ENCODE peak calls at places on chromosomes 13 and 19, in six cellular contexts. C, G, F, E, H and T are unnamed samples.

GRCh38 chr19:56105090-56105701 is 15.9 kb downstream of the ZNF787 start:
- DNase-seq in G (peak; percentile 82), H (peak; percentile 85), F (peak; percentile 52), C (peak; percentile 82), E (no peak), T (peak; percentile 59)

GRCh38 chr13:94632227-94632980 is 30.7 kb downstream of the GPR180 start:
- DNase-seq in H (no peak), C (no peak), E (no peak), F (no peak), G (no peak), T (no peak)

GRCh38 chr19:18232540-18233223 is 6.4 kb upstream of the PDE4C start:
- DNase-seq in E (no peak), H (no peak), G (no peak), F (no peak), C (no peak), T (no peak)

GRCh38 chr19:49512970-49513745 is 697 bp downstream of the FCGRT start:
- DNase-seq in F (peak; percentile 46), E (no peak), G (peak; percentile 70), H (peak; percentile 73), C (peak; percentile 83), T (no peak)

GRCh38 chr13:45385912-45386311 is 32.3 kb downstream of the SLC25A30 start:
- DNase-seq in G (no peak), H (no peak), E (no peak), C (no peak), F (no peak), T (no peak)

GRCh38 chr19:56141416-56141992 is 417 bp downstream of the ZNF444 start:
- DNase-seq in E (no peak), C (peak; percentile 57), H (no peak), G (no peak), F (no peak), T (peak; percentile 46)

GRCh38 chr19:16447015-16447384 is 24.8 kb downstream of the EPS15L1 start:
- DNase-seq in E (no peak), C (peak; percentile 76), H (peak; percentile 83), F (peak; percentile 75), G (peak; percentile 76), T (peak; percentile 94)

GRCh38 chr19:55209430-55210119 is at the start of gene PTPRH:
- DNase-seq in H (no peak), E (no peak), C (no peak), F (no peak), G (no peak), T (no peak)

GRCh38 chr19:29535432-29535831 is 9.6 kb downstream of the VSTM2B start:
- DNase-seq in E (no peak), C (no peak), H (peak; percentile 13), G (no peak), F (no peak), T (no peak)

GRCh38 chr13:40109324-40109958 is 454.0 kb downstream of the COG6 start:
- DNase-seq in F (no peak), G (peak; percentile 58), E (no peak), H (no peak), C (no peak), T (no peak)

GRCh38 chr19:5547881-5548280 is 19.9 kb downstream of the TINCR start:
- DNase-seq in E (no peak), G (no peak), C (no peak), F (no peak), H (no peak), T (no peak)

GRCh38 chr13:104737713-104738112 is 1671.5 kb upstream of the SLC10A2 start:
- DNase-seq in F (no peak), G (no peak), H (no peak), C (no peak), E (no peak), T (no peak)

GRCh38 chr19:40303765-40304164 is 18.6 kb upstream of the AKT2 start:
- DNase-seq in H (no peak), F (no peak), E (no peak), G (no peak), C (no peak), T (no peak)

DNA sequence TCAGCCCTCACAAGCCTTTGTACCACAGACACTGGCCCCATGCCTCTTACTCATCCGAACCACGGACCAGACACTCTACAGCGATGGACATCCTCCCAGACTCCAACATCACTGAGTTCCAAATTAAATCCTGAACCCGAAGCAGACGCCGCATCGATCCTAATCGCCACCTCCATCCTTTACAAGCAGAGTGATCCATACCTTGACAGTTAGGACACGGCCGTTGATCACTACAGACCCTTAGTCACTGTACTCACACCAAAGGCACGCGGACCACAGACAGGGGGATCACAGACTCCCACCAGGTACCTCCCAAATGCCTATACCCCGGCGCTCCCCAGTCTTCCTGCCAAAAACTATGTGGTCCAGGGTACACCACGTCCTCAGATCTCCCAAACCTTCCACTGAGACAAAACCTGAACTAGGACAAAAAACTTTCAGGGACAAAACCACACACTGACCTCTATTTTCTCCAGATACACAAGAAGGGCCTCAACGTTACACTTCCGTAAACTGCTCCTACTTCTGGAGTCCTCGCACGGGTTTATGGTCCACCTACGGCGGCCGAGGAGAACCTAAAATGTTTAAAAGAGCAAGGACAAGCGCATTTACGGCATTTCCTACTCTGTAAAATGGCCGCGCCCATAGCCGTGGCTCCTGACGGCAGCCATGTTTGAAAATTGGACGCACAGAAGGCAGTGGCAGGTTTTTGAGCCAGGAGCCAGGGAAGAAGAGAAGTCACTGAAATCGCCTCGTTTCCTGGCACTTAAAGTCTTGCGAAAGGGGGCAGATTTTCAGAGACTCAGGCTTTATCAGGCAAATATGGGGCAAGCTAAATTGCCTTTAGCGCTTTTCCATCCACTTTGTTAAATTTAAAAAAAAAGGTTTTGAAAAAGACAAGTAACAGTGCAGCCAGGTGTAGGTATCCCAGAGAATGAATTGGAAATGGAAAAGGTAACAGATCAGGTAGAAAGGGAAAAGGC is at the start of gene ZNF350:
- DNase-seq in F (peak; percentile 96), H (peak; percentile 100), E (no peak), G (peak; percentile 93), C (peak; percentile 90), T (peak; percentile 92)
- TF ChIP-seq POLR2A in F (no peak), H (no peak), E (no peak), G (peak; percentile 7), C (peak; percentile 19), T (peak; percentile 73)

DNA sequence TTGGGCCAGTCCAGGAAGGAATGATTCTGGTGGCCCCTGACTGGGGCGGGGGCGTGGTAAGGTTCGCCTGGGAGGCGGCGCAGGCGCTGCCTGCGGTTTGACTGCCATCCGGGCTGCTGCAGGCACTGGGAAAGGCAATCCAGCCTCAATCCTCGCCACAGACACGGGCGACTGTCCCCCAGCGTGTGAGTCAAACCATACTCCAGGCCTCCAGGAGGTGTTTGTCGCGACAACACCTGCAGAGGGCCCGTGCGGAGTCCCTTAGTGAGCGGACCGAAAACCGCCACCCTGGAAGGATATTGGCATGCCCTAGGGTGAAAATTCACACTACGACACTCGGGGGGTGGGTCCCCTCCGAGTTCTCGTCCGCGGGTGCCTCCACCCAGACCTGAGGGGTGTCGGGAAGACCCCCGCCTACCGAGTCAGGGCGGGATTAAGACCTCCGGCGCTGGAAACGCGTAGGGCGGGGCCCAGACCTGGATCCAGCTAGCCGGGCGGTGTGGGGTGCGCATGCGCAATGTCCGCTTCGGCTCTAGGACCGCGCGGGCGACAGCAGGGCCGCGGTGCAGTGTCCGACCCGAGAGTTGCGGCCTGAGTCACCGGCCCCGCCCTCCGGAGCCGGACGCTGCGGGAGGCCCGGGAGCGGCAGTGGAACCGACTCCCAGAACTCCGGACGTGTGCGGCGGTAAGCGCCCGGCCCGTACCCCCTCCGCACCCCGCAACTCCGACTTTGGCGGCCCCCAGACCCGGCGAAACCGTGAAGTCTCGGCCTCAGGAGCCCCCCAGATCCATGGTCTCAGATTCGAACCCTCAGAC is at the start of gene CAPNS1:
- DNase-seq in E (no peak), F (peak; percentile 95), C (peak; percentile 99), G (peak; percentile 97), H (peak; percentile 97), T (peak; percentile 96)
- TF ChIP-seq POLR2A in E (peak; percentile 96), F (no peak), C (peak; percentile 97), G (peak; percentile 91), H (peak; percentile 56), T (peak; percentile 68)

GRCh38 chr13:36062249-36062648 is 68.9 kb downstream of the DCLK1 start:
- DNase-seq in H (no peak), G (no peak), F (no peak), C (no peak), E (no peak), T (no peak)

GRCh38 chr13:36069881-36070366 is 61.3 kb downstream of the DCLK1 start:
- DNase-seq in E (no peak), H (peak; percentile 34), C (no peak), G (peak; percentile 58), F (peak; percentile 41), T (no peak)

GRCh38 chr13:36072536-36072935 is 58.6 kb downstream of the DCLK1 start:
- DNase-seq in G (no peak), H (no peak), E (no peak), C (no peak), F (no peak), T (no peak)

GRCh38 chr13:36072127-36072526 is 59.1 kb downstream of the DCLK1 start:
- DNase-seq in C (no peak), E (no peak), G (no peak), H (no peak), F (no peak), T (no peak)

DNA sequence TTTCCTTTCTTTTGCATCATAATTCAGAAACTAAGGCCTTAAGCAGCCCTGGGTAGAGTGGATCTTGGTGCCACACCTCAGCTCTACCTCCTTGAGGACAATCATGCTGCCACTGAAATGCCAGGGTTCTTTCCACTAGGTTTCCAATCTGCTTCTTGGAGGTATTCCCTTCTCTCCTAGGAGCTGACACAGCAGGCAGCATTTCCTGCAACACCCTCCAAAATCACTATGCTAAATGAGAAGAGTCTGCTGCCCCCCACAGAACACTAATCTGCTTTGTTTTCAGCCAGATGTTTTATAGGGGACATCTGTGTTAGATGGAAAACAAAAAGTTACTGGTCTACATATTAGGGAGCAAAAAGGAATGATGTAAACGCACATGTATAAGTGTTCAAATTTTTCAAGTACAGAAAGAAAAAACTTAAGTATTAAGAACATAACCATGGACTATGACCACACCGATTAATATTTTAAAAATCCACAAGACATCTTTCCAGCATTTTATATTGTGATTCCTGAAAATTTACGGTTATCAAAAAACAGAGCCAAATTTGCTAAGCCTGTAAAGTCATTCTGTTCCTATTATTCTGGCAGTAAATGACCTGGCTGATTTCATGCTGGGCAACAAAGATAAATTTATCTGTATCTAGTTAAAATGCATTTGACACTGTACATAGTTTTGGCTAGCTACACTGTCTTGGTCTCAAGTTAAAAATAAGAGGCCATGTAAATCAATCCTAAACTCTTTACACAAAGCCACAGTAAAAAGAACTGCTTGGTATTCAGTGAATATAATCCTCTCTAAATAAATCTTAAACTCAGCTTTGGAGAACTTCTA is 63.3 kb downstream of the DCLK1 start:
- DNase-seq in E (no peak), H (no peak), F (no peak), C (no peak), G (no peak), T (no peak)
- TF ChIP-seq POLR2A in E (no peak), H (no peak), F (no peak), C (no peak), G (no peak), T (no peak)

GRCh38 chr19:1467512-1468273 is 11.3 kb downstream of the C19orf25 start:
- DNase-seq in E (no peak), G (no peak), C (peak; percentile 43), F (no peak), H (no peak), T (no peak)

GRCh38 chr19:1467228-1467511 is 11.8 kb downstream of the C19orf25 start:
- DNase-seq in G (no peak), E (no peak), C (no peak), H (no peak), F (no peak), T (no peak)

GRCh38 chr19:1465191-1466016 is 13.6 kb downstream of the C19orf25 start:
- DNase-seq in C (peak; percentile 73), E (no peak), H (peak; percentile 78), G (no peak), F (no peak), T (peak; percentile 69)

GRCh38 chr19:1466018-1466460 is 13.0 kb downstream of the C19orf25 start:
- DNase-seq in F (no peak), G (no peak), C (no peak), E (no peak), H (no peak), T (no peak)

GRCh38 chr19:1466461-1467227 is 12.4 kb downstream of the C19orf25 start:
- DNase-seq in G (no peak), C (no peak), F (no peak), H (no peak), E (no peak), T (no peak)
- TF ChIP-seq POLR2A in G (no peak), C (no peak), F (no peak), H (no peak), E (no peak), T (no peak)